ENCODE peak calls at places on chromosomes 13 and 19, in eight cellular contexts. One of them, this sample, is unnamed.

GRCh38 chr13:62320129-62320724 is 904.6 kb upstream of the PCDH20 start:
- DNase-seq in psoas muscle: no peak
- DNase-seq in GM23248: peak
- DNase-seq in AG04450: peak
- DNase-seq in neural progenitor cell: peak
- DNase-seq in IMR-90: peak
- DNase-seq in aorta: no peak
- DNase-seq in right atrium auricular region: no peak
- DNase-seq in this sample: no peak

GRCh38 chr13:111402441-111402840 is 82.0 kb downstream of the TEX29 start:
- DNase-seq in neural progenitor cell: no peak
- DNase-seq in right atrium auricular region: no peak
- DNase-seq in GM23248: no peak
- DNase-seq in psoas muscle: no peak
- DNase-seq in aorta: no peak
- DNase-seq in IMR-90: no peak
- DNase-seq in AG04450: no peak
- DNase-seq in this sample: no peak

GRCh38 chr13:113170503-113170902 is 12.1 kb downstream of the PROZ start:
- DNase-seq in IMR-90: no peak
- DNase-seq in right atrium auricular region: no peak
- DNase-seq in psoas muscle: no peak
- DNase-seq in neural progenitor cell: no peak
- DNase-seq in AG04450: no peak
- DNase-seq in GM23248: no peak
- DNase-seq in aorta: no peak
- DNase-seq in this sample: peak

GRCh38 chr19:1336079-1336684 is 47.5 kb upstream of the NDUFS7 start:
- DNase-seq in right atrium auricular region: no peak
- DNase-seq in AG04450: no peak
- DNase-seq in GM23248: no peak
- DNase-seq in psoas muscle: no peak
- DNase-seq in aorta: no peak
- DNase-seq in neural progenitor cell: no peak
- DNase-seq in IMR-90: no peak
- DNase-seq in this sample: no peak

GRCh38 chr19:41352609-41353465 is 885 bp downstream of the TGFB1 start:
- DNase-seq in GM23248: peak
- DNase-seq in IMR-90: peak
- DNase-seq in aorta: peak
- DNase-seq in right atrium auricular region: peak
- DNase-seq in psoas muscle: peak
- DNase-seq in neural progenitor cell: peak
- DNase-seq in AG04450: no peak
- DNase-seq in this sample: peak

GRCh38 chr19:41175825-41176734 is 16.9 kb upstream of the CYP2S1 start:
- DNase-seq in psoas muscle: no peak
- DNase-seq in neural progenitor cell: peak
- DNase-seq in GM23248: peak
- DNase-seq in right atrium auricular region: no peak
- DNase-seq in aorta: peak
- DNase-seq in AG04450: peak
- DNase-seq in IMR-90: peak
- DNase-seq in this sample: peak

GRCh38 chr13:37386276-37386675 is 212.3 kb downstream of the POSTN start:
- DNase-seq in neural progenitor cell: no peak
- DNase-seq in GM23248: peak
- DNase-seq in AG04450: no peak
- DNase-seq in psoas muscle: no peak
- DNase-seq in right atrium auricular region: no peak
- DNase-seq in IMR-90: peak
- DNase-seq in aorta: no peak
- DNase-seq in this sample: no peak

GRCh38 chr13:50025446-50025845 is 10.2 kb downstream of the KCNRG start:
- DNase-seq in right atrium auricular region: no peak
- DNase-seq in IMR-90: peak
- DNase-seq in psoas muscle: no peak
- DNase-seq in aorta: no peak
- DNase-seq in neural progenitor cell: no peak
- DNase-seq in GM23248: no peak
- DNase-seq in AG04450: no peak
- DNase-seq in this sample: no peak

GRCh38 chr19:5130371-5131030 is 161.6 kb downstream of the KDM4B start:
- DNase-seq in psoas muscle: no peak
- DNase-seq in right atrium auricular region: no peak
- DNase-seq in IMR-90: no peak
- DNase-seq in AG04450: no peak
- DNase-seq in aorta: no peak
- DNase-seq in neural progenitor cell: no peak
- DNase-seq in GM23248: no peak
- DNase-seq in this sample: peak

GRCh38 chr13:18992791-18993190 is 188.8 kb downstream of the TUBA3C start:
- DNase-seq in psoas muscle: peak
- DNase-seq in IMR-90: no peak
- DNase-seq in right atrium auricular region: no peak
- DNase-seq in aorta: no peak
- DNase-seq in neural progenitor cell: no peak
- DNase-seq in AG04450: no peak
- DNase-seq in GM23248: no peak
- DNase-seq in this sample: no peak

GRCh38 chr19:11227201-11227886 is 12.1 kb upstream of the ANGPTL8 start:
- DNase-seq in AG04450: no peak
- DNase-seq in aorta: no peak
- DNase-seq in psoas muscle: no peak
- DNase-seq in IMR-90: no peak
- DNase-seq in GM23248: peak
- DNase-seq in neural progenitor cell: peak
- DNase-seq in right atrium auricular region: no peak
- DNase-seq in this sample: peak

GRCh38 chr13:49571299-49572240 is 13.8 kb downstream of the RCBTB1 start:
- DNase-seq in IMR-90: no peak
- DNase-seq in right atrium auricular region: no peak
- DNase-seq in aorta: no peak
- DNase-seq in neural progenitor cell: no peak
- DNase-seq in psoas muscle: no peak
- DNase-seq in GM23248: no peak
- DNase-seq in AG04450: no peak
- DNase-seq in this sample: no peak

GRCh38 chr13:29763426-29764180 is 86.8 kb downstream of the UBL3 start:
- DNase-seq in aorta: no peak
- DNase-seq in neural progenitor cell: no peak
- DNase-seq in AG04450: no peak
- DNase-seq in psoas muscle: no peak
- DNase-seq in GM23248: no peak
- DNase-seq in right atrium auricular region: no peak
- DNase-seq in IMR-90: no peak
- DNase-seq in this sample: no peak

GRCh38 chr19:33373701-33374405 is at the start of gene CEBPG:
- DNase-seq in GM23248: peak
- DNase-seq in right atrium auricular region: no peak
- DNase-seq in aorta: peak
- DNase-seq in AG04450: no peak
- DNase-seq in psoas muscle: peak
- DNase-seq in IMR-90: peak
- DNase-seq in neural progenitor cell: peak
- DNase-seq in this sample: no peak

GRCh38 chr13:112115403-112116091 is 48.6 kb downstream of the SOX1 start:
- DNase-seq in aorta: no peak
- DNase-seq in GM23248: no peak
- DNase-seq in psoas muscle: peak
- DNase-seq in AG04450: no peak
- DNase-seq in IMR-90: no peak
- DNase-seq in right atrium auricular region: no peak
- DNase-seq in neural progenitor cell: no peak
- DNase-seq in this sample: peak

GRCh38 chr13:50916701-50917184 is 7.2 kb downstream of the RNASEH2B start:
- DNase-seq in GM23248: no peak
- DNase-seq in AG04450: no peak
- DNase-seq in right atrium auricular region: no peak
- DNase-seq in neural progenitor cell: no peak
- DNase-seq in aorta: peak
- DNase-seq in psoas muscle: no peak
- DNase-seq in IMR-90: no peak
- DNase-seq in this sample: no peak

GRCh38 chr13:93248627-93249047 is 22.0 kb downstream of the GPC6 start:
- DNase-seq in GM23248: no peak
- DNase-seq in AG04450: no peak
- DNase-seq in IMR-90: peak
- DNase-seq in psoas muscle: no peak
- DNase-seq in neural progenitor cell: peak
- DNase-seq in aorta: peak
- DNase-seq in right atrium auricular region: no peak
- DNase-seq in this sample: peak

GRCh38 chr13:94710881-94711560 is 1.3 kb downstream of the SOX21 start:
- DNase-seq in GM23248: peak
- DNase-seq in psoas muscle: no peak
- DNase-seq in AG04450: no peak
- DNase-seq in IMR-90: no peak
- DNase-seq in right atrium auricular region: no peak
- DNase-seq in neural progenitor cell: peak
- DNase-seq in aorta: peak
- DNase-seq in this sample: peak

GRCh38 chr13:98055623-98056022 is 87.3 kb upstream of the FARP1 start:
- DNase-seq in psoas muscle: no peak
- DNase-seq in neural progenitor cell: no peak
- DNase-seq in GM23248: no peak
- DNase-seq in IMR-90: no peak
- DNase-seq in right atrium auricular region: no peak
- DNase-seq in AG04450: no peak
- DNase-seq in aorta: no peak
- DNase-seq in this sample: no peak

GRCh38 chr19:12769689-12770088 is 5.7 kb downstream of the HOOK2 start:
- DNase-seq in neural progenitor cell: peak
- DNase-seq in right atrium auricular region: no peak
- DNase-seq in psoas muscle: no peak
- DNase-seq in IMR-90: no peak
- DNase-seq in AG04450: no peak
- DNase-seq in aorta: no peak
- DNase-seq in GM23248: no peak
- DNase-seq in this sample: peak

GRCh38 chr19:12767666-12768065 is 7.7 kb downstream of the HOOK2 start:
- DNase-seq in aorta: no peak
- DNase-seq in neural progenitor cell: no peak
- DNase-seq in AG04450: no peak
- DNase-seq in IMR-90: no peak
- DNase-seq in right atrium auricular region: no peak
- DNase-seq in psoas muscle: no peak
- DNase-seq in GM23248: no peak
- DNase-seq in this sample: no peak

GRCh38 chr19:12764698-12765097 is 10.7 kb downstream of the HOOK2 start:
- DNase-seq in aorta: no peak
- DNase-seq in AG04450: no peak
- DNase-seq in right atrium auricular region: no peak
- DNase-seq in psoas muscle: no peak
- DNase-seq in neural progenitor cell: no peak
- DNase-seq in GM23248: no peak
- DNase-seq in IMR-90: no peak
- DNase-seq in this sample: no peak

GRCh38 chr19:12766051-12766521 is 9.3 kb downstream of the HOOK2 start:
- DNase-seq in AG04450: peak
- DNase-seq in GM23248: peak
- DNase-seq in IMR-90: peak
- DNase-seq in aorta: peak
- DNase-seq in neural progenitor cell: peak
- DNase-seq in psoas muscle: peak
- DNase-seq in right atrium auricular region: peak
- DNase-seq in this sample: peak

GRCh38 chr19:12767150-12767549 is 8.2 kb downstream of the HOOK2 start:
- DNase-seq in neural progenitor cell: no peak
- DNase-seq in psoas muscle: no peak
- DNase-seq in aorta: no peak
- DNase-seq in GM23248: no peak
- DNase-seq in IMR-90: no peak
- DNase-seq in AG04450: no peak
- DNase-seq in right atrium auricular region: no peak
- DNase-seq in this sample: no peak
- H3K27ac ChIP-seq in neural progenitor cell: no peak
- H3K27ac ChIP-seq in psoas muscle: no peak
- H3K27ac ChIP-seq in aorta: no peak
- H3K27ac ChIP-seq in GM23248: no peak
- H3K27ac ChIP-seq in IMR-90: no peak
- H3K27ac ChIP-seq in AG04450: no peak
- H3K27ac ChIP-seq in right atrium auricular region: no peak
- H3K27ac ChIP-seq in this sample: no peak

DNA sequence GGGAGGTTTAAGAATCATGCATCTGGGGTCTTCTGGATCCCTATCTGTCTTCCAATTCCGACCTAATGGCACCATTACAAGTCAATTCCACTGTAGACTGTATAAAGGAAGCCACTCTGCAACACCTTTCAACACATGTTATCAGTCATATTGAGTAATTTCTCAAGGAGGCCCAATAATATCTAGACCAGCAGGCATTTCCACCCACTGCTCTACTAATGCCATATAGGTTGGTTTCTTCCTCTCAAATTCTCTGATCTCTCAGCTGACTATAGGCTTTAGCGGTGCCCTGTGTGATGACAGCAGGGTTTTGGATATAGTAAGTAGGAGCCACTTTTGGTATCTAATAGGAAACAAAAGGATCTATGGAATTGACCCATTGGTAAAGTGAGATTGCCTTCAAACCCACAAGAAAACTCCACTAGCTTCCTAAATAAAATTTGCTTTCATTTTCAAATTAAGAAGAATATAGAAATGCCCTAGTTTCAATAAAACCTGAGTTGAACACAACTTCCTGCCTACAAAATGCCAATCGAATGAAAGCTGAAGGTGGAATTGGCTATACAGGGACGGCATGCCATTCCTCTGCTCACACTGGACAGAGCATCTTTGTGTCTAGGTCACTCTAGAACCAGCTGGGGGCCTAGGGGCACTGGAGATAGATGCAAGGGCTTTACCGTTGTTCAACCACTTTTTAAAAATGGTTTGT is 12.3 kb upstream of the ITM2B start:
- DNase-seq in AG04450: no peak
- DNase-seq in psoas muscle: no peak
- DNase-seq in IMR-90: no peak
- DNase-seq in aorta: no peak
- DNase-seq in GM23248: no peak
- DNase-seq in right atrium auricular region: no peak
- DNase-seq in neural progenitor cell: no peak
- DNase-seq in this sample: no peak
- H3K27ac ChIP-seq in AG04450: no peak
- H3K27ac ChIP-seq in psoas muscle: peak
- H3K27ac ChIP-seq in IMR-90: no peak
- H3K27ac ChIP-seq in aorta: no peak
- H3K27ac ChIP-seq in GM23248: no peak
- H3K27ac ChIP-seq in right atrium auricular region: peak
- H3K27ac ChIP-seq in neural progenitor cell: no peak
- H3K27ac ChIP-seq in this sample: no peak

GRCh38 chr13:101325423-101325822 is 90.9 kb downstream of the NALCN start:
- DNase-seq in IMR-90: no peak
- DNase-seq in psoas muscle: no peak
- DNase-seq in aorta: no peak
- DNase-seq in neural progenitor cell: peak
- DNase-seq in AG04450: no peak
- DNase-seq in right atrium auricular region: no peak
- DNase-seq in GM23248: no peak
- DNase-seq in this sample: no peak
- H3K27ac ChIP-seq in IMR-90: no peak
- H3K27ac ChIP-seq in psoas muscle: no peak
- H3K27ac ChIP-seq in aorta: no peak
- H3K27ac ChIP-seq in neural progenitor cell: peak
- H3K27ac ChIP-seq in AG04450: no peak
- H3K27ac ChIP-seq in right atrium auricular region: no peak
- H3K27ac ChIP-seq in GM23248: no peak
- H3K27ac ChIP-seq in this sample: peak

GRCh38 chr13:99357920-99358319 is 50.7 kb upstream of the GPR183 start:
- DNase-seq in right atrium auricular region: no peak
- DNase-seq in IMR-90: no peak
- DNase-seq in AG04450: no peak
- DNase-seq in neural progenitor cell: no peak
- DNase-seq in aorta: no peak
- DNase-seq in psoas muscle: no peak
- DNase-seq in GM23248: no peak
- DNase-seq in this sample: peak
- H3K27ac ChIP-seq in right atrium auricular region: no peak
- H3K27ac ChIP-seq in IMR-90: no peak
- H3K27ac ChIP-seq in AG04450: no peak
- H3K27ac ChIP-seq in neural progenitor cell: no peak
- H3K27ac ChIP-seq in aorta: no peak
- H3K27ac ChIP-seq in psoas muscle: no peak
- H3K27ac ChIP-seq in GM23248: no peak
- H3K27ac ChIP-seq in this sample: no peak

This sample was measured in endodermal cell.